ENCODE peak calls at places on chromosome 4, in four cellular contexts. G is CD4-positive, CD25-positive, alpha-beta regulatory T cell; R is breast epithelium; B is activated CD4-positive, alpha-beta T cell treated with anti-CD3 and anti-CD28 coated beads, Interleukin-2, amount 10 ng/mL, durations not matched to agents 7 days and 5 days. D is an unnamed sample.

GRCh38 chr4:185504098-185505047 is 30.9 kb downstream of the PDLIM3 start:
- DNase-seq in G (no peak), R (no peak), B (no peak), D (peak; percentile 77)

GRCh38 chr4:146520894-146521542 is 722 bp downstream of the SLC10A7 start:
- DNase-seq in G (peak; percentile 31), R (no peak), B (peak; percentile 39), D (peak; percentile 67)

GRCh38 chr4:41256131-41256739 is 493 bp upstream of the UCHL1 start:
- DNase-seq in G (no peak), R (no peak), B (no peak), D (no peak)

GRCh38 chr4:42710329-42710728 is 53.4 kb upstream of the ATP8A1 start:
- DNase-seq in G (no peak), R (no peak), B (no peak), D (no peak)

GRCh38 chr4:173821031-173821430 is 291.0 kb upstream of the HAND2 start:
- DNase-seq in G (no peak), R (no peak), B (no peak), D (no peak)

GRCh38 chr4:89509708-89510269 is 202.2 kb upstream of the GPRIN3 start:
- DNase-seq in G (no peak), R (no peak), B (peak; percentile 51), D (no peak)

GRCh38 chr4:47372561-47372960 is 90.9 kb downstream of the COMMD8 start:
- DNase-seq in G (no peak), R (no peak), B (no peak), D (no peak)

GRCh38 chr4:1759818-1760223 is 33.3 kb upstream of the FGFR3 start:
- DNase-seq in G (no peak), R (no peak), B (no peak), D (no peak)

GRCh38 chr4:138035781-138036258 is 206.3 kb downstream of the SLC7A11 start:
- DNase-seq in G (no peak), R (no peak), B (no peak), D (no peak)

GRCh38 chr4:53233396-53233795 is 132.5 kb downstream of the SCFD2 start:
- DNase-seq in G (no peak), R (no peak), B (no peak), D (no peak)

GRCh38 chr4:2850966-2851782 is 7.5 kb downstream of the ADD1 start:
- DNase-seq in G (no peak), R (no peak), B (no peak), D (no peak)

GRCh38 chr4:20832821-20833220 is 132.6 kb downstream of the PACRGL start:
- DNase-seq in G (no peak), R (no peak), B (no peak), D (no peak)

GRCh38 chr4:78638324-78639172 is 87.0 kb downstream of the ANXA3 start:
- DNase-seq in G (no peak), R (no peak), B (no peak), D (no peak)

GRCh38 chr4:182645511-182645910 is 271.7 kb downstream of the DCTD start:
- DNase-seq in G (no peak), R (no peak), B (no peak), D (no peak)

GRCh38 chr4:1890979-1891378 is 19.8 kb downstream of the NSD2 start:
- DNase-seq in G (no peak), R (no peak), B (no peak), D (no peak)

GRCh38 chr4:66565796-66566195 is 895.5 kb upstream of the EPHA5 start:
- DNase-seq in G (no peak), R (no peak), B (no peak), D (no peak)

GRCh38 chr4:15333692-15334633 is 93.9 kb upstream of the C1QTNF7 start:
- DNase-seq in G (no peak), R (no peak), B (no peak), D (no peak)

GRCh38 chr4:41185614-41186609 is 28.4 kb downstream of the APBB2 start:
- DNase-seq in G (no peak), R (no peak), B (no peak), D (no peak)

GRCh38 chr4:163694385-163694784 is 199.9 kb downstream of the TMA16 start:
- DNase-seq in G (no peak), R (no peak), B (no peak), D (no peak)

GRCh38 chr4:89823416-89823815 is 13.5 kb downstream of the SNCA start:
- DNase-seq in G (no peak), R (no peak), B (no peak), D (no peak)

GRCh38 chr4:157832596-157832995 is 340.2 kb downstream of the GASK1B start:
- DNase-seq in G (no peak), R (no peak), B (no peak), D (no peak)

GRCh38 chr4:111128327-111128726 is 505.4 kb upstream of the PITX2 start:
- DNase-seq in G (no peak), R (no peak), B (no peak), D (no peak)

GRCh38 chr4:37054670-37055069 is 189.9 kb upstream of the NWD2 start:
- DNase-seq in G (no peak), R (no peak), B (no peak), D (no peak)

GRCh38 chr4:33518852-33519251 is 2725.5 kb downstream of the ARAP2 start:
- DNase-seq in G (no peak), R (no peak), B (no peak), D (no peak)

GRCh38 chr4:63582997-63583396 is 826.3 kb downstream of the TECRL start:
- DNase-seq in G (no peak), R (no peak), B (no peak), D (no peak)

GRCh38 chr4:70728096-70728495 is 6.3 kb downstream of the RUFY3 start:
- DNase-seq in G (no peak), R (no peak), B (no peak), D (no peak)

GRCh38 chr4:48194986-48195773 is 61.1 kb upstream of the TXK start:
- DNase-seq in G (no peak), R (no peak), B (no peak), D (no peak)

GRCh38 chr4:6692806-6693205 is 872 bp upstream of the S100P start:
- DNase-seq in G (no peak), R (no peak), B (no peak), D (no peak)

GRCh38 chr4:108209489-108209888 is 40.8 kb upstream of the LEF1 start:
- DNase-seq in G (no peak), R (no peak), B (no peak), D (no peak)

GRCh38 chr4:54054501-54054900 is 9.9 kb downstream of the CHIC2 start:
- DNase-seq in G (no peak), R (no peak), B (no peak), D (no peak)

GRCh38 chr4:126794363-126794762 is 838.4 kb upstream of the INTU start:
- DNase-seq in G (no peak), R (no peak), B (no peak), D (no peak)

GRCh38 chr4:3498901-3499510 is 33.2 kb downstream of the LRPAP1 start:
- DNase-seq in G (no peak), R (no peak), B (no peak), D (no peak)

GRCh38 chr4:163195247-163195765 is 28.6 kb upstream of the NAF1 start:
- DNase-seq in G (no peak), R (no peak), B (no peak), D (no peak)

GRCh38 chr4:122170775-122171174 is 18.6 kb downstream of the BLTP1 start:
- DNase-seq in G (no peak), R (no peak), B (no peak), D (no peak)

GRCh38 chr4:53192496-53192895 is 173.4 kb downstream of the SCFD2 start:
- DNase-seq in G (no peak), R (no peak), B (no peak), D (no peak)